ENCODE peak calls at places on chromosomes 6 and 20, in five cellular contexts. F, U, L, D and B are unnamed samples.

GRCh38 chr6:41936073-41936837 is 5.4 kb downstream of the CCND3 start:
- DNase-seq in F (peak; percentile 64), U (peak; percentile 68), L (peak; percentile 61), D (peak; percentile 76), B (peak; percentile 52)

GRCh38 chr6:83815631-83816030 is 37.5 kb upstream of the RIPPLY2 start:
- DNase-seq in F (no peak), U (no peak), L (no peak), D (peak; percentile 13), B (no peak)

GRCh38 chr20:20195011-20195705 is 142.8 kb downstream of the CFAP61 start:
- DNase-seq in F (no peak), U (no peak), L (no peak), D (no peak), B (no peak)

GRCh38 chr20:48733296-48733790 is 94.5 kb downstream of the PREX1 start:
- DNase-seq in F (no peak), U (no peak), L (no peak), D (peak; percentile 44), B (no peak)

GRCh38 chr6:33697845-33698244 is 13.7 kb downstream of the UQCC2 start:
- DNase-seq in F (no peak), U (no peak), L (no peak), D (no peak), B (no peak)

GRCh38 chr6:161301338-161301737 is 27.5 kb upstream of the AGPAT4 start:
- DNase-seq in F (no peak), U (no peak), L (no peak), D (peak; percentile 47), B (no peak)

GRCh38 chr6:129110687-129111343 is 227.9 kb downstream of the LAMA2 start:
- DNase-seq in F (no peak), U (no peak), L (no peak), D (no peak), B (no peak)

GRCh38 chr20:1824834-1825233 is 70.4 kb upstream of the SIRPA start:
- DNase-seq in F (no peak), U (no peak), L (no peak), D (no peak), B (no peak)

GRCh38 chr6:31214516-31214915 is 44.0 kb upstream of the POU5F1 start:
- DNase-seq in F (no peak), U (no peak), L (no peak), D (no peak), B (no peak)

GRCh38 chr20:49846206-49846807 is 33.7 kb downstream of the SLC9A8 start:
- DNase-seq in F (no peak), U (peak; percentile 54), L (peak; percentile 53), D (peak; percentile 60), B (no peak)

GRCh38 chr6:168877821-168878282 is 375.8 kb downstream of the THBS2 start:
- DNase-seq in F (no peak), U (no peak), L (no peak), D (no peak), B (no peak)

GRCh38 chr6:30614044-30614842 is 2.8 kb downstream of the PPP1R10 start:
- DNase-seq in F (no peak), U (no peak), L (no peak), D (no peak), B (no peak)

GRCh38 chr6:158410784-158411183 is 98.5 kb downstream of the TULP4 start:
- DNase-seq in F (no peak), U (no peak), L (no peak), D (no peak), B (no peak)

GRCh38 chr6:41469156-41469950 is 76.8 kb upstream of the FOXP4 start:
- DNase-seq in F (no peak), U (no peak), L (no peak), D (no peak), B (no peak)

GRCh38 chr20:4113996-4114603 is 98.7 kb upstream of the RNF24 start:
- DNase-seq in F (no peak), U (no peak), L (no peak), D (no peak), B (no peak)

GRCh38 chr20:33541797-33542196 is 51.9 kb downstream of the CBFA2T2 start:
- DNase-seq in F (no peak), U (no peak), L (no peak), D (no peak), B (no peak)

GRCh38 chr6:139175389-139175788 is 40.5 kb downstream of the HECA start:
- DNase-seq in F (no peak), U (no peak), L (no peak), D (no peak), B (no peak)

GRCh38 chr6:33672808-33673207 is 38.7 kb downstream of the UQCC2 start:
- DNase-seq in F (peak; percentile 84), U (no peak), L (peak; percentile 41), D (peak; percentile 95), B (no peak)

GRCh38 chr6:108619431-108620197 is 58.9 kb downstream of the FOXO3 start:
- DNase-seq in F (no peak), U (no peak), L (no peak), D (no peak), B (no peak)

GRCh38 chr6:139855741-139856206 is 481.3 kb upstream of the CITED2 start:
- DNase-seq in F (peak; percentile 52), U (no peak), L (no peak), D (peak; percentile 13), B (no peak)

GRCh38 chr6:109793793-109794192 is 102.7 kb downstream of the FIG4 start:
- DNase-seq in F (peak; percentile 86), U (no peak), L (no peak), D (peak; percentile 93), B (no peak)

GRCh38 chr6:109793015-109793414 is 101.9 kb downstream of the FIG4 start:
- DNase-seq in F (no peak), U (no peak), L (no peak), D (no peak), B (no peak)

GRCh38 chr6:109788687-109789086 is 97.6 kb downstream of the FIG4 start:
- DNase-seq in F (no peak), U (no peak), L (no peak), D (no peak), B (no peak)

GRCh38 chr6:109790131-109790530 is 99.0 kb downstream of the FIG4 start:
- DNase-seq in F (peak; percentile 56), U (no peak), L (no peak), D (no peak), B (no peak)

DNA sequence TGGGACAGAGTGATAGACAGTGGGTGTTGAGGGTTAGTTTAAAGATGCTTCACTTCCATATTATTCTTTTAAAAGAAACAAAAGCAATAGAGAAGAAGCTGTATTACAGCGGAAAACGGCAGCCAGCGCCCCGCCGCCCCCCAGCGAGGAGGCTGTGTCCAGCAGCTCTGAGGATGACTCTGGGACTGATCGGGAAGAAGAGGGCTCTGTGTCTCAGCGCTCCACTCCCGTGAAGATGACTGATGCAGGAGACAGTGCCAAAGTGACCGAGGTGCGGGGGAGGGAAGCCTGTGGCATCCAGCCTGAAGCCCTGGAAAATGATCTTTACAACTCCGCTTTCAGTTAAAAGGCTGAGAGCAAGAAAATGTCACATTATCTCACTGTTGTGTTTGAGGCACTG is 100.2 kb downstream of the FIG4 start:
- DNase-seq in F (no peak), U (no peak), L (no peak), D (peak; percentile 58), B (no peak)
- TF ChIP-seq CTCF in F (no peak), U (no peak), L (no peak), D (peak; percentile 56), B (no peak)

GRCh38 chr20:37081717-37082289 is 14.0 kb downstream of the RBL1 start:
- DNase-seq in F (no peak), U (peak; percentile 27), L (peak; percentile 6), D (peak; percentile 24), B (no peak)
- TF ChIP-seq CTCF in F (peak; percentile 36), U (peak; percentile 10), L (peak; percentile 48), D (peak; percentile 77), B (peak; percentile 55)

GRCh38 chr20:38447931-38448675 is 13.0 kb upstream of the SNHG17 start:
- DNase-seq in F (no peak), U (no peak), L (no peak), D (no peak), B (peak; percentile 27)
- TF ChIP-seq CTCF in F (no peak), U (no peak), L (no peak), D (no peak), B (peak; percentile 33)

GRCh38 chr6:34979994-34980393 is 90.9 kb downstream of the ANKS1A start:
- DNase-seq in F (no peak), U (no peak), L (no peak), D (no peak), B (no peak)

GRCh38 chr6:34981951-34982350 is 92.9 kb downstream of the ANKS1A start:
- DNase-seq in F (no peak), U (no peak), L (no peak), D (no peak), B (no peak)

GRCh38 chr6:34984416-34984815 is 95.4 kb downstream of the ANKS1A start:
- DNase-seq in F (no peak), U (no peak), L (no peak), D (no peak), B (no peak)

GRCh38 chr6:34985236-34985635 is 96.2 kb downstream of the ANKS1A start:
- DNase-seq in F (no peak), U (no peak), L (no peak), D (no peak), B (no peak)

DNA sequence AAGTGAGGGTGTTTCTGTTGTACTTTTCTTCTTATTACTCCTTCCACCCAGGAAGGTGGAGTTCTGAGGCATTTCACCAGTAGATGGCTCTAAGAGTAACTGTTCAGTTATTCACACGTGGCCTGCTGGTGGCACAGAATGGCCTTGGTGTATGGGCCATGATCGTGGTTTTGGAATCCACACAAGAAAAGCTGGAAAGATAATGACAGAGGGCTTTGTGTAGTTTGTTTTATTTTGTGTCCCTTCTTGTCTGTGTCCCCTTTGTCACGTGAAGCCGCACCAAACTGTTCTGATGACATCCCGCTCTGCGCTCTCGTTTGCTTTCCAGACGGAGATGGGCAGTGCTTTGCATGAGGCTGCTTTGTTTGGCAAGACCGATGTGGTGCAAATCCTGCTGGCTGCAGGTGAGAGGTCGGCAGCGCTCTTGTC is 93.4 kb downstream of the ANKS1A start:
- DNase-seq in F (no peak), U (no peak), L (no peak), D (peak; percentile 21), B (no peak)
- TF ChIP-seq CTCF in F (peak; percentile 45), U (no peak), L (peak; percentile 43), D (peak; percentile 54), B (peak; percentile 30)

DNA sequence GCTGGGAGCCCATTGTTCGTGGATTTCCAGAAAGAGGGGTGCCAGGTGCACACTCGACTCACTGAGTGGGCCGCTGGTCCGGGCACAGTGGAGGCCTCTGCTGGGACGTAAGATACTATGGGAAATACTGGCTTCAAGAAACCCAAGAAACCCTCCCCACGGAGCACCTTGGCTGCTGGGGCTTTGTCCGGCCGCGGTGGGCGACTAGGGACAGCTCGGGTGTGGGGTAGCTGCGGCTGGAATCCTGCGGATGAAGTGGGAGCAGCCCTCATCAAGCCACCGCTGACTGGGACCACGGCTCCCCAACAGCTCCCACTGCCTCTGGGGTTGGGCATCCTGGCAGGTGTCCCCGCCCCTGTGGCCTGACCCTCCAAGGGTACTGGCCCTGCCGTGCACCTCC is 69.5 kb upstream of the GATA5 start:
- DNase-seq in F (no peak), U (no peak), L (no peak), D (no peak), B (no peak)
- TF ChIP-seq CTCF in F (no peak), U (no peak), L (no peak), D (no peak), B (no peak)

GRCh38 chr6:79646006-79646405 is 14.9 kb downstream of the SH3BGRL2 start:
- DNase-seq in F (no peak), U (peak; percentile 17), L (no peak), D (no peak), B (no peak)
- TF ChIP-seq CTCF in F (peak; percentile 2), U (peak; percentile 19), L (peak; percentile 34), D (peak; percentile 25), B (peak; percentile 31)

GRCh38 chr6:165676435-165677068 is 13.5 kb upstream of the PDE10A start:
- DNase-seq in F (no peak), U (no peak), L (no peak), D (peak; percentile 83), B (no peak)
- TF ChIP-seq CTCF in F (no peak), U (no peak), L (no peak), D (peak; percentile 31), B (no peak)